ENCODE peak calls at places on chromosome 14, in four cellular contexts. V is RWPE1, H is MCF 10A, R is lower leg skin. D is an unnamed sample.

GRCh38 chr14:86311151-86311550 is 781.2 kb downstream of the FLRT2 start:
- DNase-seq in V (no peak), H (no peak), R (no peak), D (no peak)

GRCh38 chr14:102293784-102294183 is 11.2 kb downstream of the MOK start:
- DNase-seq in V (no peak), H (peak; percentile 84), R (no peak), D (no peak)

GRCh38 chr14:30551460-30551859 is 7.5 kb upstream of the G2E3 start:
- DNase-seq in V (no peak), H (no peak), R (no peak), D (no peak)

GRCh38 chr14:34064349-34064748 is 113.5 kb upstream of the EGLN3 start:
- DNase-seq in V (no peak), H (peak; percentile 81), R (no peak), D (no peak)

GRCh38 chr14:49868720-49869114 is 16.1 kb upstream of the NEMF start:
- DNase-seq in V (no peak), H (no peak), R (no peak), D (no peak)

GRCh38 chr14:22898302-22898894 is 15.4 kb downstream of the REM2 start:
- DNase-seq in V (peak; percentile 70), H (peak; percentile 65), R (no peak), D (peak; percentile 82)

GRCh38 chr14:36659822-36660735 is 1.6 kb upstream of the PAX9 start:
- DNase-seq in V (no peak), H (no peak), R (no peak), D (no peak)

GRCh38 chr14:23551266-23552028 is at the start of gene ZFHX2:
- DNase-seq in V (peak; percentile 59), H (peak; percentile 59), R (peak; percentile 91), D (peak; percentile 32)

GRCh38 chr14:97277711-97278110 is 480.5 kb downstream of the VRK1 start:
- DNase-seq in V (no peak), H (no peak), R (no peak), D (no peak)

GRCh38 chr14:86838363-86838762 is 1154.6 kb downstream of the GALC start:
- DNase-seq in V (no peak), H (no peak), R (no peak), D (no peak)

GRCh38 chr14:36519431-36520321 is at the start of gene NKX2-1:
- DNase-seq in V (no peak), H (no peak), R (no peak), D (no peak)

GRCh38 chr14:20802341-20803084 is at the start of gene RNASE1:
- DNase-seq in V (no peak), H (no peak), R (no peak), D (no peak)